ENCODE peak calls at places on chromosomes 2 and 18, in seven cellular contexts. Z is mesenchymal stem cell, P is trophoblast cell, I is H1, O is mesendoderm, B is H9, G is neuronal stem cell. T is an unnamed sample.

GRCh38 chr2:191571163-191571769 is 106.7 kb upstream of the NABP1 start:
- DNase-seq in Z (peak), I (no peak), G (no peak), O (peak), P (peak), B (no peak), T (peak)

GRCh38 chr2:25341753-25342371 is at the start of gene DNMT3A:
- DNase-seq in I (no peak), O (peak), P (peak), Z (peak), G (no peak), B (peak), T (peak)

GRCh38 chr2:211391206-211391605 is 834.8 kb downstream of the CPS1 start:
- DNase-seq in Z (no peak), I (no peak), P (no peak), G (peak), O (no peak), B (no peak), T (no peak)

GRCh38 chr2:160694221-160694620 is 200.6 kb upstream of the RBMS1 start:
- DNase-seq in I (no peak), Z (no peak), P (no peak), G (no peak), B (no peak), O (no peak), T (no peak)

GRCh38 chr2:3558205-3559014 is at the start of gene RNASEH1:
- DNase-seq in O (peak), B (peak), P (peak), Z (peak), I (peak), G (peak), T (peak)

GRCh38 chr2:81767173-81767720 is 1462.7 kb upstream of the LRRTM1 start:
- DNase-seq in B (no peak), G (no peak), P (no peak), I (no peak), Z (no peak), O (no peak), T (peak)

GRCh38 chr2:157627594-157628281 is 926 bp downstream of the ACVR1C start:
- DNase-seq in G (peak), B (peak), P (no peak), I (no peak), O (peak), Z (no peak), T (peak)

GRCh38 chr2:9332136-9332852 is 91.0 kb downstream of the ITGB1BP1 start:
- DNase-seq in B (no peak), P (no peak), O (no peak), G (no peak), I (no peak), Z (no peak), T (no peak)

GRCh38 chr2:100588071-100588786 is 25.4 kb downstream of the PDCL3 start:
- DNase-seq in O (no peak), B (no peak), Z (peak), P (no peak), I (no peak), G (no peak), T (peak)

GRCh38 chr18:61093967-61094366 is 239.3 kb upstream of the CDH20 start:
- DNase-seq in O (no peak), G (no peak), Z (no peak), P (no peak), I (no peak), B (no peak), T (no peak)

GRCh38 chr2:95264626-95265025 is 9.6 kb upstream of the PROM2 start:
- DNase-seq in Z (no peak), P (no peak), I (no peak), B (no peak), G (no peak), O (no peak), T (no peak)

GRCh38 chr2:169767243-169767888 is 31.3 kb upstream of the SSB start:
- DNase-seq in Z (peak), O (peak), B (peak), P (peak), G (peak), I (no peak), T (peak)

GRCh38 chr2:152585830-152586484 is 131.3 kb downstream of the PRPF40A start:
- DNase-seq in I (no peak), Z (peak), G (no peak), O (no peak), B (no peak), P (no peak), T (peak)

GRCh38 chr2:28155627-28156026 is 237.0 kb upstream of the FOSL2 start:
- DNase-seq in Z (no peak), P (no peak), B (no peak), O (peak), I (no peak), G (no peak), T (no peak)

GRCh38 chr2:224039080-224039769 is at the start of gene SERPINE2:
- DNase-seq in O (peak), I (no peak), G (peak), P (peak), B (peak), Z (peak), T (peak)

GRCh38 chr18:61980355-61980754 is 87.5 kb upstream of the RNF152 start:
- DNase-seq in I (no peak), B (no peak), P (no peak), Z (peak), G (no peak), O (no peak), T (peak)

GRCh38 chr2:84904151-84904550 is 1.3 kb upstream of the TMSB10 start:
- DNase-seq in B (no peak), G (no peak), I (no peak), Z (no peak), P (no peak), O (no peak), T (no peak)

GRCh38 chr2:84905181-84906107 is at the start of gene TMSB10:
- DNase-seq in P (peak), O (peak), Z (peak), I (no peak), G (peak), B (peak), T (peak)

GRCh38 chr2:84902526-84902925 is 2.9 kb upstream of the TMSB10 start:
- DNase-seq in P (no peak), G (no peak), O (no peak), B (no peak), Z (no peak), I (no peak), T (no peak)

GRCh38 chr2:84906108-84906899 is 848 bp downstream of the TMSB10 start:
- DNase-seq in P (no peak), Z (no peak), O (no peak), G (no peak), I (no peak), B (no peak), T (no peak)

GRCh38 chr2:84904717-84905174 is 710 bp upstream of the TMSB10 start:
- DNase-seq in P (peak), G (no peak), B (peak), O (peak), I (no peak), Z (peak), T (peak)
- H2BK5ac ChIP-seq in P (peak), G (peak), B (no peak), O (no peak), I (peak), Z (peak), T (peak)

GRCh38 chr18:9113468-9114149 is 11.1 kb downstream of the NDUFV2 start:
- DNase-seq in P (no peak), O (no peak), B (no peak), I (no peak), G (no peak), Z (no peak), T (no peak)
- H2BK5ac ChIP-seq in P (no peak), O (no peak), B (no peak), I (no peak), G (no peak), Z (no peak), T (no peak)

GRCh38 chr2:189512879-189513278 is 67.7 kb downstream of the SLC40A1 start:
- DNase-seq in G (no peak), I (no peak), B (no peak), P (no peak), Z (no peak), O (no peak), T (no peak)
- H2BK5ac ChIP-seq in G (no peak), I (no peak), B (no peak), P (no peak), Z (no peak), O (no peak), T (no peak)

DNA sequence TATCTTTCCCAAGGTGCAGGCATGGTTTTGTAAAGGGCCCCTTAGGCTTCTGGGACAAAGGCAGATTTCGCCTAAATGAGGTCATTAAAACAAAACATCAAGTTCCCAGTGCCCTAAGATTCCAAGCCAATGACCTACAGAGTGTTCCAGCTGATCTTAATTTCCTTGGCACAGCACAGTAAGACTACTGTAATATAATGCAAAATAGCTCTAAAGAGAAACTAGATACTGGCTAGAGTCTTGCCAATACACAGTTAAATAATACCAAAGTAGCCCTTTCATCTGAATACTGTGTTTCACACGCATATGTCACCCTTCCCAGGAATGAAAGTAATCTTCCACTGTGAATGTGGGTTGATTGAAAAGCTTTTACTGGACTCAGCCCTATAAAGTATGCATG is 14.7 kb downstream of the GRB14 start:
- DNase-seq in Z (no peak), O (peak), G (no peak), I (no peak), B (no peak), P (no peak), T (no peak)
- H2BK5ac ChIP-seq in Z (no peak), O (no peak), G (no peak), I (no peak), B (no peak), P (no peak), T (no peak)

DNA sequence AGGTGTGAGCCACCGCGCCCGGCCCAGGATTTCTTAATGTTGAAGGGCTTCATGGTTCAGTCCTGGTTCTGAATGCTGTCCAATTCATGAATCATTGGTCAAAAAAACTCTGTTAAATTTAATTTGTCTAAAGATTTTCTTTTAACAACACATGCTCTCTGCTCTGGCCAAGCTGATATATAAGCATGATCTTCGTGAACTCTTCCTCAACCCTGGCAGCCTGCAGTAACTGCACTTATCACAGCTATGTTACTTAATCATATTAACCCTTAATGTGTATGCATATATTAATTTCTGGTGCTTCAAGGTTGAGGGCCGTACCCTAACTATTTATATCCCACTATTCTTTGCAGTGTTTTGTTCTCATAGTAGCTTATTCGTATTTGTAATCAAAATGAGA is 29.4 kb upstream of the FRZB start:
- DNase-seq in I (no peak), O (no peak), P (no peak), Z (no peak), B (no peak), G (no peak), T (no peak)
- H2BK5ac ChIP-seq in I (no peak), O (no peak), P (no peak), Z (no peak), B (no peak), G (no peak), T (no peak)

GRCh38 chr18:47735041-47735440 is 195.4 kb downstream of the SMAD2 start:
- DNase-seq in Z (no peak), B (no peak), O (no peak), P (no peak), I (no peak), G (no peak), T (no peak)
- H2BK5ac ChIP-seq in Z (no peak), B (no peak), O (no peak), P (no peak), I (no peak), G (no peak), T (no peak)

DNA sequence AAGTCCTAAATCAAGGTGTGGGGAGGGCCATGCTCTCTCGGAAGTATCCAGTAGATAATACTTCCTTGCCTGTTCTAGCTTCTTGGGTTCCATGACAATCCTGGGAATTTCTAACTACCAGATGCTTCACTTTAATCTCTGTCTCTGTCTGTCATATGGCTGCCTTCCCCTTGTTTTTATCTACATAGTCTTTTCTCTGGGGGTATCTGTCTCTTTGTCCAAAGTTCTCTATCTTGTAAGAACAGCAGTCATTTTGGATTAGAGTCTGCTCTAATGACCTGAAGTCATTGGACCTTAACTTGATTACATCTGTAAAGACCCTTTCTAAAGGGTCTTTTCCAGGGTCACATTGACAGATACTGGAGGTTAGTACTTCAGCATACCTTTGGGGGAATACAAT is 11.4 kb upstream of the EPB41L5 start:
- DNase-seq in G (no peak), I (no peak), Z (no peak), P (no peak), B (no peak), O (no peak), T (no peak)
- H2BK5ac ChIP-seq in G (no peak), I (no peak), Z (no peak), P (no peak), B (no peak), O (no peak), T (no peak)

DNA sequence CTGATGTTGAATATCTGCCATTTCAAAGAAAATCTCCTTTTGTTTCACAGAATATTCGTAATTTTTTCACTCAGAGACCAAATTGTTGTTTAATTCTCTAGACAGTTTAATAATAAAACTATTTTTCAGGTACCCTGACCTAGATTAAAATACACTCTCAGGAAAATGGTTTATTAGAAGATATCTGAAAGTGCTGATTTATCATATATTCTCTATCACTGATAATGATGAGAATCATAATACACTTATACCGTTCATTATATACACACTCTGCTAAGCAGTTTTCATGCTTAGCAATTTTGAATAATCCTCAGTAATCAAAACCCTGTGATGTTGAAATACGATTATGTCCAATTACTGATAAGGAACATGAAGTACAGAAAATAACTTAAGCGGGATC is 772.9 kb upstream of the CRIM1 start:
- DNase-seq in Z (no peak), O (no peak), I (no peak), G (no peak), B (no peak), P (no peak), T (no peak)
- H2BK5ac ChIP-seq in Z (no peak), O (no peak), I (no peak), G (no peak), B (no peak), P (no peak), T (no peak)

DNA sequence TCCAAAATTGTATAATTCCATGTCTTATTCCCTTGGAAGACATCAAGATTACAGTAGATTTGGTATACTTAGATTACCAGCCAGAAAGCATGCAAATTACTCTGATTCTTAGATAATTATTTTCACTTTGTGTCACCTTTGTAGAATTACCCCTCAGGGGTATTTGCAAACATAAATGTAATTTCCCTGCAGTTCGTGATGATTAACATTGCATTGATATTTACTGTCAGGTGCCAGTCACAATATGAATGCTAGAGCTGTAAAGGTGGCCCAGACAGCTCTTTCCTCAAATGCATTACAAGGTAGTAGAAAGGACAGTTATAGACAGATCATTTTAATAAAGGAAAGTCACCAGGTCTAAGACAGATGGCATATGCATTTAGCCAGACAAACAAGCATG is 1537.5 kb upstream of the PIK3C3 start:
- DNase-seq in G (no peak), I (no peak), O (no peak), B (no peak), P (no peak), Z (no peak), T (no peak)
- H2BK5ac ChIP-seq in G (no peak), I (no peak), O (no peak), B (no peak), P (no peak), Z (no peak), T (no peak)

GRCh38 chr2:74957886-74958276 is 562 bp upstream of the POLE4 start:
- DNase-seq in Z (peak), G (no peak), O (no peak), B (no peak), P (no peak), I (no peak), T (no peak)
- H2BK5ac ChIP-seq in Z (no peak), G (no peak), O (no peak), B (no peak), P (no peak), I (no peak), T (peak)

T was measured in IMR-90.